ENCODE peak calls at places on chromosomes 1 and 21, in seven cellular contexts. D is K562, X is HCT116, K is H1, S is SK-N-SH, B is HepG2, I is GM12878. T is an unnamed sample.

GRCh38 chr1:216457356-216457755 is 34.1 kb upstream of the USH2A start:
- DNase-seq in D (no peak), X (no peak), K (no peak), S (no peak), B (no peak), I (no peak), T (no peak)

GRCh38 chr21:41219498-41220207 is 51.7 kb downstream of the BACE2 start:
- DNase-seq in D (no peak), X (no peak), K (no peak), S (no peak), B (no peak), I (no peak), T (no peak)

GRCh38 chr1:208249300-208249699 is 5.1 kb upstream of the PLXNA2 start:
- DNase-seq in D (no peak), X (no peak), K (no peak), S (no peak), B (no peak), I (no peak), T (no peak)

GRCh38 chr1:53148123-53148522 is 5.7 kb upstream of the SLC1A7 start:
- DNase-seq in D (no peak), X (no peak), K (no peak), S (no peak), B (no peak), I (no peak), T (no peak)

GRCh38 chr1:241701483-241702290 is 49.6 kb downstream of the WDR64 start:
- DNase-seq in D (no peak), X (no peak), K (no peak), S (no peak), B (no peak), I (no peak), T (no peak)

GRCh38 chr21:27359141-27359540 is 392.3 kb upstream of the ADAMTS5 start:
- DNase-seq in D (no peak), X (no peak), K (no peak), S (no peak), B (no peak), I (no peak), T (no peak)

GRCh38 chr1:11569551-11569950 is 84.7 kb downstream of the FBXO2 start:
- DNase-seq in D (no peak), X (no peak), K (no peak), S (no peak), B (no peak), I (no peak), T (no peak)

GRCh38 chr1:39574646-39575045 is 1.9 kb downstream of the PABPC4 start:
- DNase-seq in D (no peak), X (no peak), K (no peak), S (no peak), B (peak), I (no peak), T (no peak)

GRCh38 chr21:23585419-23585818 is 2021.9 kb downstream of the MRPL39 start:
- DNase-seq in D (no peak), X (no peak), K (no peak), S (no peak), B (no peak), I (no peak), T (no peak)

GRCh38 chr1:35509558-35509957 is 47.6 kb downstream of the KIAA0319L start:
- DNase-seq in D (no peak), X (no peak), K (no peak), S (peak), B (no peak), I (no peak), T (no peak)

GRCh38 chr1:230320804-230321203 is 105.3 kb downstream of the PGBD5 start:
- DNase-seq in D (no peak), X (no peak), K (no peak), S (no peak), B (no peak), I (no peak), T (no peak)

GRCh38 chr1:31434101-31434871 is 21.3 kb downstream of the SERINC2 start:
- DNase-seq in D (no peak), X (no peak), K (no peak), S (no peak), B (peak), I (no peak), T (no peak)

GRCh38 chr1:6025269-6026094 is 20.2 kb upstream of the KCNAB2 start:
- DNase-seq in D (no peak), X (no peak), K (no peak), S (no peak), B (no peak), I (no peak), T (no peak)

GRCh38 chr1:225777058-225777582 is 506 bp upstream of the SRP9 start:
- DNase-seq in D (no peak), X (no peak), K (no peak), S (no peak), B (no peak), I (no peak), T (no peak)

GRCh38 chr1:31615414-31615813 is 2.1 kb upstream of the HCRTR1 start:
- DNase-seq in D (no peak), X (no peak), K (no peak), S (no peak), B (no peak), I (no peak), T (no peak)

GRCh38 chr1:212225416-212225815 is 59.8 kb upstream of the PPP2R5A start:
- DNase-seq in D (no peak), X (no peak), K (no peak), S (no peak), B (no peak), I (no peak), T (no peak)

GRCh38 chr1:29356663-29357062 is 120.3 kb downstream of the PTPRU start:
- DNase-seq in D (peak), X (no peak), K (no peak), S (no peak), B (no peak), I (no peak), T (peak)

GRCh38 chr1:63448741-63449140 is 74.3 kb downstream of the ITGB3BP start:
- DNase-seq in D (no peak), X (no peak), K (no peak), S (no peak), B (no peak), I (no peak), T (no peak)

GRCh38 chr1:20699558-20699957 is 18.2 kb downstream of the KIF17 start:
- DNase-seq in D (no peak), X (no peak), K (no peak), S (no peak), B (no peak), I (no peak), T (peak)
- TF ChIP-seq JUND in D (no peak), X (no peak), K (no peak), S (no peak), B (no peak), I (no peak), T (no peak)

GRCh38 chr1:206421616-206422355 is 48.5 kb upstream of the IKBKE start:
- DNase-seq in D (no peak), X (no peak), K (no peak), S (no peak), B (no peak), I (no peak), T (no peak)
- TF ChIP-seq JUND in D (no peak), X (no peak), K (no peak), S (no peak), B (no peak), I (no peak), T (no peak)

DNA sequence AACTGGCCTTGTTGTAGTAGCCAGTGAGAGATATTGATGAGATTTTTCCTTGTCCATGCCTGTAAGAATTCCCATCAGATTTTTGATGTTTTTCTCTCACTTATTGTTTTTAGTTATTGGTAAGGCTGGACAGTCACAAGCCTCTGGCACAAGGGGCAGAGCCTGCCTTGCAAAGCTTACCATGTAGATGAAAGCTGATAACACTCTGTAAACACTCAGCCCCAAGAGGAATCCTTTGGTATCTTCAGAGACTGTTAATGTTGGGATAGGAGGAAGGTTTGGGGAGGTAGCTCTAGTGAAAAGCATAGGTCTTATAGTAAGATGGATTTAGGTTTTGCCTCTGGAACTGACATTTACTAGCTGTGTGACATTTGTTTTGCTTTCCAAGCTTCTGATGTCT is 37.7 kb downstream of the MARK1 start:
- DNase-seq in D (no peak), X (no peak), K (no peak), S (no peak), B (no peak), I (no peak), T (no peak)
- TF ChIP-seq JUND in D (no peak), X (no peak), K (no peak), S (no peak), B (no peak), I (no peak), T (no peak)

DNA sequence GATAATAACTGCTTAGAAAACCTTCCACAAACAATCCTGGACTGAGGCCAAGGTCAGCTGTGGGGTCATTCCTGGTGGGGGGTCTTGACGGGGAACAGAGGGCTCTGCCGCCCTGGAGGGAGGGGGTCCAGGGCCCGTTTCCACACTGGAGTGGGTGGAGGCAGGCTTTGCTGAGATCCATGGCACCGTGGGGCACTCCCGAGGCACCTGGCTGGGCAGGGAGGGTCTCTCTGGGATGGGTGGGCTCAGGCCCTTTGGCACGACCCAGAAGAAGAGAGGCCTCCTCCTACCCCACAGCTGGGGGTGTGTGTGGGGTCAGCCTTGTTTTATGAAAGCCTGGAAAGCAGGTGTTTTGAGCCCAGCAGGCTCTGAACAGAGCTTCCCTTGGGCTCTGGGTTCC is 5.1 kb downstream of the MMEL1 start:
- DNase-seq in D (no peak), X (no peak), K (no peak), S (no peak), B (no peak), I (no peak), T (no peak)
- TF ChIP-seq JUND in D (no peak), X (no peak), K (no peak), S (no peak), B (no peak), I (no peak), T (no peak)

T was measured in T47D.